ENCODE peak calls at places on chromosome 3, in six cellular contexts. One of them, this sample, is unnamed.

GRCh38 chr3:149603126-149604074 is 54.4 kb downstream of the WWTR1 start:
- DNase-seq in lower lobe of right lung: no peak
- DNase-seq in H7: peak
- DNase-seq in pancreas: no peak
- DNase-seq in lower leg skin: no peak
- DNase-seq in CD8-positive, alpha-beta T cell: no peak
- DNase-seq in this sample: no peak

GRCh38 chr3:149114458-149114857 is 15.0 kb upstream of the HPS3 start:
- DNase-seq in lower leg skin: no peak
- DNase-seq in CD8-positive, alpha-beta T cell: no peak
- DNase-seq in pancreas: no peak
- DNase-seq in lower lobe of right lung: no peak
- DNase-seq in H7: no peak
- DNase-seq in this sample: peak

GRCh38 chr3:95408464-95408862 is 1345.6 kb downstream of the NSUN3 start:
- DNase-seq in lower lobe of right lung: no peak
- DNase-seq in pancreas: no peak
- DNase-seq in lower leg skin: no peak
- DNase-seq in H7: no peak
- DNase-seq in CD8-positive, alpha-beta T cell: no peak
- DNase-seq in this sample: no peak

GRCh38 chr3:125032683-125033082 is 23.1 kb downstream of the HEG1 start:
- DNase-seq in CD8-positive, alpha-beta T cell: no peak
- DNase-seq in pancreas: no peak
- DNase-seq in lower lobe of right lung: no peak
- DNase-seq in lower leg skin: no peak
- DNase-seq in H7: no peak
- DNase-seq in this sample: no peak

GRCh38 chr3:53949541-53949940 is 57.9 kb upstream of the SELENOK start:
- DNase-seq in pancreas: no peak
- DNase-seq in lower leg skin: no peak
- DNase-seq in lower lobe of right lung: no peak
- DNase-seq in H7: no peak
- DNase-seq in CD8-positive, alpha-beta T cell: no peak
- DNase-seq in this sample: no peak

GRCh38 chr3:97872209-97873042 is 50.6 kb downstream of the CRYBG3 start:
- DNase-seq in H7: no peak
- DNase-seq in CD8-positive, alpha-beta T cell: no peak
- DNase-seq in lower lobe of right lung: no peak
- DNase-seq in lower leg skin: no peak
- DNase-seq in pancreas: no peak
- DNase-seq in this sample: peak

GRCh38 chr3:51836606-51837005 is 24.8 kb upstream of the IQCF2 start:
- DNase-seq in lower leg skin: no peak
- DNase-seq in lower lobe of right lung: no peak
- DNase-seq in pancreas: no peak
- DNase-seq in CD8-positive, alpha-beta T cell: no peak
- DNase-seq in H7: no peak
- DNase-seq in this sample: no peak

GRCh38 chr3:49724586-49724985 is 835 bp upstream of the GMPPB start:
- DNase-seq in lower lobe of right lung: no peak
- DNase-seq in H7: peak
- DNase-seq in lower leg skin: peak
- DNase-seq in pancreas: peak
- DNase-seq in CD8-positive, alpha-beta T cell: no peak
- DNase-seq in this sample: no peak

GRCh38 chr3:139111392-139112229 is 66.9 kb upstream of the PRR23C start:
- DNase-seq in H7: peak
- DNase-seq in pancreas: peak
- DNase-seq in CD8-positive, alpha-beta T cell: peak
- DNase-seq in lower lobe of right lung: peak
- DNase-seq in lower leg skin: peak
- DNase-seq in this sample: peak

GRCh38 chr3:28915711-28916481 is 365.0 kb upstream of the RBMS3 start:
- DNase-seq in lower leg skin: no peak
- DNase-seq in CD8-positive, alpha-beta T cell: no peak
- DNase-seq in H7: peak
- DNase-seq in pancreas: no peak
- DNase-seq in lower lobe of right lung: peak
- DNase-seq in this sample: peak

GRCh38 chr3:64207289-64208086 is 17.8 kb downstream of the PRICKLE2 start:
- DNase-seq in H7: no peak
- DNase-seq in lower leg skin: no peak
- DNase-seq in lower lobe of right lung: no peak
- DNase-seq in pancreas: no peak
- DNase-seq in CD8-positive, alpha-beta T cell: no peak
- DNase-seq in this sample: peak

GRCh38 chr3:62723171-62723570 is 152.0 kb downstream of the CADPS start:
- DNase-seq in H7: no peak
- DNase-seq in lower lobe of right lung: no peak
- DNase-seq in pancreas: no peak
- DNase-seq in lower leg skin: no peak
- DNase-seq in CD8-positive, alpha-beta T cell: no peak
- DNase-seq in this sample: no peak
- H3K4me3 ChIP-seq in H7: no peak
- H3K4me3 ChIP-seq in lower lobe of right lung: no peak
- H3K4me3 ChIP-seq in pancreas: no peak
- H3K4me3 ChIP-seq in lower leg skin: no peak
- H3K4me3 ChIP-seq in CD8-positive, alpha-beta T cell: no peak
- H3K4me3 ChIP-seq in this sample: no peak

GRCh38 chr3:21944251-21944650 is 193.2 kb upstream of the ZNF385D start:
- DNase-seq in lower lobe of right lung: no peak
- DNase-seq in pancreas: no peak
- DNase-seq in H7: no peak
- DNase-seq in CD8-positive, alpha-beta T cell: no peak
- DNase-seq in lower leg skin: no peak
- DNase-seq in this sample: no peak
- H3K4me3 ChIP-seq in lower lobe of right lung: no peak
- H3K4me3 ChIP-seq in pancreas: no peak
- H3K4me3 ChIP-seq in H7: no peak
- H3K4me3 ChIP-seq in CD8-positive, alpha-beta T cell: no peak
- H3K4me3 ChIP-seq in lower leg skin: no peak
- H3K4me3 ChIP-seq in this sample: no peak

GRCh38 chr3:105465251-105465853 is 98.6 kb downstream of the ALCAM start:
- DNase-seq in CD8-positive, alpha-beta T cell: no peak
- DNase-seq in pancreas: no peak
- DNase-seq in H7: no peak
- DNase-seq in lower lobe of right lung: no peak
- DNase-seq in lower leg skin: no peak
- DNase-seq in this sample: no peak

GRCh38 chr3:105458518-105459215 is 92.0 kb downstream of the ALCAM start:
- DNase-seq in CD8-positive, alpha-beta T cell: no peak
- DNase-seq in pancreas: no peak
- DNase-seq in H7: no peak
- DNase-seq in lower leg skin: no peak
- DNase-seq in lower lobe of right lung: no peak
- DNase-seq in this sample: no peak

GRCh38 chr3:105456017-105456416 is 89.3 kb downstream of the ALCAM start:
- DNase-seq in pancreas: no peak
- DNase-seq in H7: no peak
- DNase-seq in lower lobe of right lung: no peak
- DNase-seq in lower leg skin: no peak
- DNase-seq in CD8-positive, alpha-beta T cell: no peak
- DNase-seq in this sample: no peak

GRCh38 chr3:105459566-105460290 is 93.0 kb downstream of the ALCAM start:
- DNase-seq in lower lobe of right lung: no peak
- DNase-seq in lower leg skin: no peak
- DNase-seq in CD8-positive, alpha-beta T cell: no peak
- DNase-seq in pancreas: no peak
- DNase-seq in H7: no peak
- DNase-seq in this sample: no peak
- H3K4me3 ChIP-seq in lower lobe of right lung: no peak
- H3K4me3 ChIP-seq in lower leg skin: no peak
- H3K4me3 ChIP-seq in CD8-positive, alpha-beta T cell: no peak
- H3K4me3 ChIP-seq in pancreas: no peak
- H3K4me3 ChIP-seq in H7: no peak
- H3K4me3 ChIP-seq in this sample: no peak

GRCh38 chr3:127131625-127132170 is 61.2 kb upstream of the PRR23E start:
- DNase-seq in CD8-positive, alpha-beta T cell: no peak
- DNase-seq in lower lobe of right lung: no peak
- DNase-seq in lower leg skin: peak
- DNase-seq in pancreas: no peak
- DNase-seq in H7: no peak
- DNase-seq in this sample: no peak
- H3K4me3 ChIP-seq in CD8-positive, alpha-beta T cell: no peak
- H3K4me3 ChIP-seq in lower lobe of right lung: no peak
- H3K4me3 ChIP-seq in lower leg skin: no peak
- H3K4me3 ChIP-seq in pancreas: no peak
- H3K4me3 ChIP-seq in H7: no peak
- H3K4me3 ChIP-seq in this sample: no peak

GRCh38 chr3:44031387-44032380 is 210.0 kb upstream of the TOPAZ1 start:
- DNase-seq in H7: no peak
- DNase-seq in CD8-positive, alpha-beta T cell: no peak
- DNase-seq in pancreas: no peak
- DNase-seq in lower leg skin: no peak
- DNase-seq in lower lobe of right lung: no peak
- DNase-seq in this sample: no peak

GRCh38 chr3:44030690-44031344 is 210.9 kb upstream of the TOPAZ1 start:
- DNase-seq in H7: no peak
- DNase-seq in lower lobe of right lung: no peak
- DNase-seq in pancreas: no peak
- DNase-seq in lower leg skin: no peak
- DNase-seq in CD8-positive, alpha-beta T cell: no peak
- DNase-seq in this sample: no peak

GRCh38 chr3:44029100-44029499 is 212.6 kb upstream of the TOPAZ1 start:
- DNase-seq in lower leg skin: no peak
- DNase-seq in pancreas: no peak
- DNase-seq in lower lobe of right lung: no peak
- DNase-seq in H7: no peak
- DNase-seq in CD8-positive, alpha-beta T cell: no peak
- DNase-seq in this sample: no peak

GRCh38 chr3:44033123-44033522 is 208.6 kb upstream of the TOPAZ1 start:
- DNase-seq in pancreas: no peak
- DNase-seq in lower lobe of right lung: no peak
- DNase-seq in H7: no peak
- DNase-seq in lower leg skin: no peak
- DNase-seq in CD8-positive, alpha-beta T cell: no peak
- DNase-seq in this sample: no peak

DNA sequence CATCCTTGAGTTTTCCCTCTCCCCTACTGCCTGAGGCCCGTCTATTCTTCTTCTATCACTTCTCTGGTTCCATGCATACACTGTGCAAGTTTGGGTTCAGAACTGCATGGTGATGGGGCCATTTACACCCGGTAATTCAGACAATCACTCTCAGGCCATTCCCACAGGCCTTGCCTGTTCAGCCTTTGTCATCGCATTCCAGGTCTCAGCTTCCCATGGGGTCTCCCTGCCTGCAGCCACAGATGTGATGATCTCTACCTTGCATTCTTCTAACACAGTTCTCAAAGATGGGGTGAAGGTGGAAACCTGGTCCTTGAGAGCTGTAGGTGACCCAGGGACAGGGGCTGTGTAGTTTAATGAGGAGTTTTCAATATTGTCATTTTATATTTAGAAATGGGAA is 209.2 kb upstream of the TOPAZ1 start:
- DNase-seq in CD8-positive, alpha-beta T cell: no peak
- DNase-seq in lower lobe of right lung: no peak
- DNase-seq in lower leg skin: no peak
- DNase-seq in H7: no peak
- DNase-seq in pancreas: no peak
- DNase-seq in this sample: no peak
- H3K4me3 ChIP-seq in CD8-positive, alpha-beta T cell: no peak
- H3K4me3 ChIP-seq in lower lobe of right lung: no peak
- H3K4me3 ChIP-seq in lower leg skin: no peak
- H3K4me3 ChIP-seq in H7: no peak
- H3K4me3 ChIP-seq in pancreas: no peak
- H3K4me3 ChIP-seq in this sample: no peak

GRCh38 chr3:58019343-58019742 is 11.1 kb downstream of the FLNB start:
- DNase-seq in lower leg skin: no peak
- DNase-seq in pancreas: no peak
- DNase-seq in H7: no peak
- DNase-seq in CD8-positive, alpha-beta T cell: no peak
- DNase-seq in lower lobe of right lung: no peak
- DNase-seq in this sample: no peak
- H3K4me3 ChIP-seq in lower leg skin: no peak
- H3K4me3 ChIP-seq in pancreas: no peak
- H3K4me3 ChIP-seq in H7: no peak
- H3K4me3 ChIP-seq in CD8-positive, alpha-beta T cell: no peak
- H3K4me3 ChIP-seq in lower lobe of right lung: no peak
- H3K4me3 ChIP-seq in this sample: no peak

GRCh38 chr3:155496206-155496605 is 202.7 kb upstream of the STRIT1 start:
- DNase-seq in lower leg skin: no peak
- DNase-seq in H7: no peak
- DNase-seq in lower lobe of right lung: no peak
- DNase-seq in CD8-positive, alpha-beta T cell: no peak
- DNase-seq in pancreas: no peak
- DNase-seq in this sample: no peak

GRCh38 chr3:155494332-155494731 is 200.8 kb upstream of the STRIT1 start:
- DNase-seq in lower leg skin: no peak
- DNase-seq in CD8-positive, alpha-beta T cell: no peak
- DNase-seq in H7: no peak
- DNase-seq in lower lobe of right lung: no peak
- DNase-seq in pancreas: no peak
- DNase-seq in this sample: no peak

GRCh38 chr3:155497930-155498647 is 204.6 kb upstream of the STRIT1 start:
- DNase-seq in pancreas: no peak
- DNase-seq in CD8-positive, alpha-beta T cell: no peak
- DNase-seq in H7: no peak
- DNase-seq in lower leg skin: no peak
- DNase-seq in lower lobe of right lung: no peak
- DNase-seq in this sample: peak

GRCh38 chr3:155492841-155493240 is 199.4 kb upstream of the STRIT1 start:
- DNase-seq in lower leg skin: no peak
- DNase-seq in lower lobe of right lung: no peak
- DNase-seq in CD8-positive, alpha-beta T cell: no peak
- DNase-seq in pancreas: no peak
- DNase-seq in H7: no peak
- DNase-seq in this sample: no peak

DNA sequence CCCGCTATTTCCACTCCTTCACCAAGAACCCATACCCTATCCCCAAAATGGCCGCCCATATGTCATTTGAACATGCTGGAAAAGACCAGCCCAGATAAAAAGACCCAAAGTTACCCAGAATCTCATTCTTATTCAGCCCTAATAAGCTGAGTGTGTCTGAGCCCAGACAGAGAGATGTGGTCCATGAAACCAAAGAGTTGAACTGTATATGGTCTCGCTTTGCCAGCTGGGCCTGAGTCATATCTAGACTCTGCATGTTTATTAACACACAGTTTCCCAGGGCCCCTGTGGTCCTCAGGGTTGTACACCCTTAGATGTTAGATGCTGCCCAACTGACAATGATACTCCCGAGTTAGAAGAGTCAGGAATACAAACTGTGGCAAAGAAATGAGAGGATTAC is 201.9 kb upstream of the STRIT1 start:
- DNase-seq in H7: no peak
- DNase-seq in CD8-positive, alpha-beta T cell: no peak
- DNase-seq in lower lobe of right lung: no peak
- DNase-seq in lower leg skin: no peak
- DNase-seq in pancreas: no peak
- DNase-seq in this sample: no peak
- H3K4me3 ChIP-seq in H7: no peak
- H3K4me3 ChIP-seq in CD8-positive, alpha-beta T cell: no peak
- H3K4me3 ChIP-seq in lower lobe of right lung: no peak
- H3K4me3 ChIP-seq in lower leg skin: no peak
- H3K4me3 ChIP-seq in pancreas: no peak
- H3K4me3 ChIP-seq in this sample: no peak